ENCODE peak calls at places on chromosomes 7 and 10, in ten cellular contexts. M is lower lobe of right lung, E is GM23338, K is Panc1, F is A549, L is HepG2, R is K562, Q is HCT116, A is RWPE2, I is upper lobe of left lung. Y is an unnamed sample.

GRCh38 chr7:17305387-17306171 is 7.1 kb downstream of the AHR start:
- ATAC-seq in Q (peak), A (no peak), L (no peak), R (no peak), E (no peak), M (no peak), I (no peak), K (peak), F (peak), Y (no peak)

GRCh38 chr10:6635784-6636183 is 55.7 kb upstream of the PRKCQ start:
- ATAC-seq in M (no peak), I (no peak), F (no peak), L (no peak), Q (no peak), E (no peak), K (no peak), A (no peak), R (no peak), Y (no peak)

GRCh38 chr10:89861584-89862287 is 160.3 kb downstream of the KIF20B start:
- ATAC-seq in I (peak), R (no peak), A (peak), F (peak), K (peak), Q (peak), M (peak), E (no peak), L (no peak), Y (no peak)

GRCh38 chr7:17689361-17689760 is 250.9 kb downstream of the SNX13 start:
- ATAC-seq in Q (no peak), E (no peak), M (no peak), I (no peak), R (no peak), L (no peak), F (no peak), K (no peak), A (no peak), Y (no peak)

GRCh38 chr7:157310676-157311185 is 26.1 kb upstream of the DNAJB6 start:
- ATAC-seq in M (no peak), Q (no peak), K (no peak), A (no peak), I (no peak), F (no peak), L (no peak), R (no peak), E (peak), Y (no peak)

GRCh38 chr7:29192811-29193210 is 1.8 kb upstream of the CHN2 start:
- ATAC-seq in Q (no peak), I (no peak), F (no peak), E (no peak), K (no peak), A (no peak), L (no peak), M (no peak), R (no peak), Y (no peak)

GRCh38 chr10:74361678-74362077 is 210.7 kb downstream of the ADK start:
- ATAC-seq in L (no peak), M (no peak), R (no peak), E (no peak), I (no peak), A (no peak), K (no peak), Q (no peak), F (no peak), Y (no peak)

GRCh38 chr10:86594535-86594934 is 59.8 kb upstream of the OPN4 start:
- ATAC-seq in E (no peak), L (no peak), F (peak), I (peak), M (no peak), K (peak), A (peak), R (no peak), Q (no peak), Y (no peak)

GRCh38 chr7:3250725-3251124 is 50.3 kb upstream of the SDK1 start:
- ATAC-seq in R (no peak), A (no peak), M (no peak), E (no peak), Q (no peak), I (no peak), F (no peak), L (no peak), K (no peak), Y (no peak)

DNA sequence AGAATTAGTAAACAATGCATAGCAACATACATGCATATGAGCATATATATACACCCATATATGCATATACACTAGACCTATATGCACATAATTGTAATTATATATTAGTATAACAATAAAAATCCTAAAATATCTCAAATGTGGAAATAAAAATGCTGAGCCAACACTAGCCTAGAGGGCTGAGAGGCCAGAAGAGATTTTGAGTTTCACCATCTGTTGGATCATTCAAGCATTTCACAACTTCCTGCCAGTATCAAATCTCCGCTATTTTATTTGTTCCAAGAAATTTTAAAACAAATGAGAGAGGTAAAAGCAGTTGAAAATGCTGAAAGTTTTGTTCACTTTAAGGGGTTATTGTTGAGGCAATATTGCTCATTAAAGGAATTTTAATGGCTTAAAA is 187.0 kb downstream of the PCDH15 start:
- ATAC-seq in E (no peak), I (no peak), L (no peak), M (no peak), A (no peak), F (no peak), R (no peak), Q (no peak), K (no peak), Y (peak)
- H3K4me3 ChIP-seq in E (no peak), I (no peak), L (no peak), M (no peak), A (no peak), F (no peak), R (no peak), Q (no peak), K (no peak), Y (no peak)

GRCh38 chr7:101245147-101245668 is 327 bp upstream of the FIS1 start:
- ATAC-seq in A (no peak), I (no peak), L (no peak), M (no peak), Q (no peak), K (no peak), E (no peak), F (no peak), R (no peak), Y (no peak)

GRCh38 chr7:101243786-101244384 is 996 bp downstream of the FIS1 start:
- ATAC-seq in F (no peak), R (peak), M (no peak), I (peak), K (no peak), A (no peak), E (peak), L (peak), Q (no peak), Y (no peak)

GRCh38 chr7:101241015-101241363 is 3.4 kb upstream of the CLDN15 start:
- ATAC-seq in E (no peak), R (no peak), L (no peak), Q (no peak), I (no peak), K (no peak), A (no peak), M (no peak), F (no peak), Y (no peak)

GRCh38 chr7:101248276-101248675 is 3.4 kb upstream of the FIS1 start:
- ATAC-seq in M (no peak), A (no peak), K (no peak), R (no peak), F (no peak), I (no peak), Q (no peak), L (no peak), E (no peak), Y (no peak)

DNA sequence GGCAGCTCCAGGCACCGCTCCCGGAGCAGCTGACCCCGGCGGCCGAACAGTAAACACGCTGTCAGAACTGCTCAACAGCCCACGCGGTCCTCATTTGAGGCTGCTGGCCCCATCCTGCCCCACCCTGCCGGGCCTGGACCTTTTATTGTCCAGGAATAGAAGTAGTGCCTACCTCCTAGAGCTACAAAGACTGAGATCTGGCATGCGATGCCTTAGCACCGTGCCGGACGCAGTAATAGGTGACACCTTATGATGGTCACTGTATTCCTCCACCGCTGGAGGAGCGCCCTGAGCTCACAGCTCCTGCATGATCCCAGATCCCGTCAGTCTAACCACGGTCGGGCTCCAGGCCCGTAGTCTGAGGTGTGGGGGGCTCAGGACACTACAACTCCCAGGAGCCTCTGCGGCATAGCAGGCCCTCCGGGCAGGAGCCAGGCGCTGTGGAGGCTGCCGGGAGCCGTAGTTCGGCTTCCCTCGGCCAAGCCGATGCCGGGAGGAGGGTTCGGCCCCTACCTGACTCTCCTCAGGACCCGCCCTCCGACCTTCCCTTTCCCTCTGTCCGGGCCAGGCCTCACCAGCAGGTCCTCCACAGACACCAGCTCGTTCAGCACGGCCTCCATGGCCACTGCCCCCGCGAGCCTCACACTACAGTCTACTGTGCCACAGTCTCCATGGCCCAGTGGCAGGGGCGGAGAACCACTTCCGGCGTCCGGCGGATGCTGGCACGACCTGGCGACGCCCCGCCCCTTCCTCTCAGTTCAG is at the start of gene FIS1:
- ATAC-seq in A (peak), Q (peak), K (peak), M (peak), I (peak), E (peak), F (peak), R (peak), L (peak), Y (peak)
- TF ChIP-seq CTCF in A (peak), Q (peak), K (no peak), M (peak), I (peak), E (no peak), F (peak), R (peak), L (peak), Y (no peak)

GRCh38 chr7:99737726-99738125 is 2.7 kb upstream of the CYP3A7 start:
- ATAC-seq in R (no peak), F (no peak), L (no peak), M (no peak), I (no peak), Q (no peak), K (no peak), A (peak), E (no peak), Y (no peak)

GRCh38 chr7:99733003-99733402 is 2.0 kb downstream of the CYP3A7 start:
- ATAC-seq in F (no peak), E (no peak), K (no peak), Q (no peak), L (peak), I (no peak), R (no peak), A (no peak), M (no peak), Y (no peak)

GRCh38 chr7:99733448-99733847 is 1.5 kb downstream of the CYP3A7 start:
- ATAC-seq in A (no peak), L (peak), I (no peak), M (no peak), E (peak), R (peak), F (peak), K (no peak), Q (peak), Y (no peak)

GRCh38 chr7:99731638-99732374 is 3.2 kb downstream of the CYP3A7 start:
- ATAC-seq in A (no peak), Q (no peak), M (no peak), I (no peak), K (no peak), F (no peak), R (no peak), L (no peak), E (no peak), Y (no peak)

DNA sequence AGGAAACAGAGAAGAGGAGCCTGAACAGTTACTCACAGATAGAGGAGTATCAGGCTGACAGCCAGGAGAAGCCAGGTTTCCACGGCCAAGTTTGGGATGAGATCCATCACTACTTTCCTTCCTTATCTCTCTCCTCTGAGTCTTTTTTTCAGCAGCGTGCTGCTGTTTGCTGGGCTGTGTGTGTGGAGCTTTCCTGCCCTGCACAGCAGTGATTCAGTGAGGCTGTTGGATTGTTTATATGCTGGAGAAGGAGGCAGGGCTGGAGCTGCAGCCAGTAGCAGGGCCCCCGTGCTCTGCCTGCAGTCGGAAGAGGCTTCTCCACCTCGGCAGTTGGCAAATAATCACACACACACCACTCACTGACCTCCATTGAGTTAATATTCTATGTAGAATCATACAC is at the start of gene CYP3A7:
- ATAC-seq in E (no peak), L (no peak), A (no peak), K (no peak), M (no peak), I (no peak), R (no peak), Q (no peak), F (no peak), Y (no peak)
- H3K4me3 ChIP-seq in E (no peak), L (no peak), A (no peak), K (no peak), M (no peak), I (no peak), R (no peak), Q (no peak), F (no peak), Y (no peak)

DNA sequence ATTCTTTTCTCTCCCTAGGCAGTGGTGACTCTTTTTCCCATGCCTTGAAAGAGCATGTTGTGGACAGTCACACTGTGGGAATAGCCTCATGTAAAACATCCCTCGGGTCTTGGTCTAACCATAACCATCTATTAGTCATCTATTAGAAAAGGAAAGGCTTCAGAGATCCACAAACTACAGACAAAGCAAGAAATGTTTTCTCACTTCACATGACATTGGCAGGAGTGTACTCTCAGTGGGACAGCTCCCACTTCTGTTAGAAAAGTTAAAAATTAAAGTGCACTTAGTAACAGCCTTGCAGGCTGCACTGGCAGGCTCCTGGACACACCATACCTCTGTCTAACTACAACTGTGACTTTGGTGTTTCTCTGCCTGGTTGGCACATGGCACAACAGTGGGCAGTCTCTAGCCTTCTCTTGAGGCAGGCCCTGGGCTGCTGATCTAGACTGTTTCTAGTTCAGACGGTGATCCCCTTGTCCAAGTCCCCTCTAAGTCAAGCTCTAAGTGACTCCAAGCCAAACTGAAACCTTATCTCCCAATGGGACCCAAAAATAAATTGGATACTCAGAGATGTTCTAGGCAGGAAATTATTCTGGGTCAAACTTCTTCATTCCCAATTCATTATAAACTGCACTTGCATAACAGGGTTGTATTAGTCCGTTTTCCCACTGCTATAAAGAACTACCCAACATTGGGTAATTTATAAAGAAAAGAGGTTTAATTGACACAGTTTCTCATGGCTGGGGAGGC is 57.9 kb upstream of the ITGB1 start:
- ATAC-seq in R (peak), K (peak), M (no peak), L (peak), Q (no peak), A (peak), F (peak), E (no peak), I (no peak), Y (no peak)
- TF ChIP-seq CTCF in R (no peak), K (no peak), M (no peak), L (peak), Q (no peak), A (no peak), F (no peak), E (no peak), I (no peak), Y (no peak)

DNA sequence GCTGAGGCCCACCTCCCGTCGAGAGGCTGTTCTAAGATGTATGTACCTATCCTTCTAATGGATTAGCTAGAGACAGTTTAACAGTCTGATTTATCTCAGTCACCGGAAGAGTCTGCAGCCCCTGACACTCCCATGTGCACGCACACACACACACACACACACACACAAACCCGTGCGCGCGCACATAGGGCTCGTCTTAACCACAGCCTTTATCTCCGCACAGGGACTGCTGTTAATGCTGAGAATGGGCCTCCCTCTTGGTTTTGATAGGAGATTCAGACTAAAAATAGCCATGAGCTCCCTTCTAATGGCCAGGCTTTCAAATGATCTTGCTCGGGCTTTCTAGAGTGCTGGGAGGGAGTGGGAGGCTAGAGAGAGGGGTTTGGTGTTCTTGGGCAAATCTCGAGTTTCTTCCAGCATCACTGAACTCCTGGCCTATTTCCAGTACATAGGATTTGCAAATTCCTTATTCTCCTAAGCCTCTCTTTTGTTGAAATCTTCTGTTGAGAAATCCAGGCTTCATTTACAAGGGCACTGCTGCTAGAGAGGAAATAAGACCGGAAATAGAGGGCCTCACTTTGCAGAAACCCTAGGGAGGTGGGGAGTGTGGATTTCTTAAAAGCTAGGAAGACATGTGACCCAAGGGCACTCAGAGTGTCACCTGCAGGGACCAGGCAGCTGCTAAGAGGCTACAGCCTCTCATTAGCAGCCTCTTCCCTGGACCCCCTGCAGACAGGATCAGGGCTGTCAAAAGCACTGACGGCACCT is 2.4 kb downstream of the TMEM72 start:
- ATAC-seq in F (no peak), M (no peak), A (no peak), Q (no peak), R (peak), I (no peak), E (no peak), L (no peak), K (no peak), Y (peak)
- H3K4me3 ChIP-seq in F (no peak), M (no peak), A (no peak), Q (no peak), R (no peak), I (no peak), E (no peak), L (no peak), K (no peak), Y (no peak)

GRCh38 chr7:16178585-16178984 is 242.8 kb downstream of the CRPPA start:
- ATAC-seq in K (no peak), M (no peak), I (no peak), Q (no peak), E (no peak), F (no peak), A (no peak), R (no peak), L (no peak), Y (no peak)
- TF ChIP-seq CTCF in K (no peak), M (no peak), I (no peak), Q (no peak), E (no peak), F (no peak), A (no peak), R (no peak), L (no peak), Y (no peak)

DNA sequence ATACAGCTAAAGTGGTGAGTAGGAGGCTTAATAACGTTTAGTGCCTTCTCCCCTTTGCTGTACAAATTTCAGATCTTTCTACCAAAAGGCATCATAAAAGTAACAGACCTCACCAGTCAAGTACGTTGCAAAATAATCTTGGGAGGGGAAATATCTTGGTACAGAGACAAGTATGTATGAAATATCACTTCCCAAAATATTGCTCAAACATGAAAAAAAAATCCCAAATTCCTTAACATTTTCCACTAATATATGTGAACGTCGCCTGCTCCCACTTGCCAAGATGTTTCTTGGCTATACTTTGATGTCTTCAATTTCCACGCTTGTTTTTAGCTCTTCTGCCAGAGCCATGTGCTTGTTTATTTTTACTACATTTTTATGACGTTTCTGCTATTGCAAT is 223.5 kb downstream of the PLXNA4 start:
- ATAC-seq in L (no peak), I (peak), K (no peak), E (no peak), M (peak), R (no peak), Q (no peak), A (no peak), F (no peak), Y (peak)
- H3K4me3 ChIP-seq in L (no peak), I (no peak), K (no peak), E (no peak), M (no peak), R (no peak), Q (no peak), A (no peak), F (no peak), Y (no peak)

GRCh38 chr10:80165173-80165572 is 32.6 kb downstream of the PLAC9 start:
- ATAC-seq in Q (peak), E (no peak), K (peak), I (no peak), F (peak), R (peak), M (no peak), A (peak), L (peak), Y (no peak)
- TF ChIP-seq CTCF in Q (no peak), E (no peak), K (no peak), I (no peak), F (no peak), R (peak), M (no peak), A (peak), L (no peak), Y (no peak)

DNA sequence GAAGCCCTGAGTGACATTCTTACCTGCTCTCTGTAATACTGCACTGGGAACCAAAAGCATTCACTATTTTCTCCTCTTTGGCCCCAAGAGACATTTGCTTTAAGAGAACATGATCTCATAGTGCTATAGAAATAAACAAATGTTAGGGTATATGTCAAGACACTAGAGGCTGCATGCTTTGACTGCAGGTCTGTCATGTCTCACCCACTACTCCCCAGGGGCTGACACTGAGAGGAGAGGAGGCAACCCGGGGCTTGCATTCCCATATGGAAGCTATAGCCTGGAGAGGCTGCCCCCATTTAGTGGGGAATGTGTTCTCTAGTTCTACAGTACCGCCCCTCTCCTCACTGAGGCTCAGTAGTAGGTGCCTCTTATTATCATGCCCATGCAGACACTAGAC is 5.0 kb upstream of the SLF2 start:
- ATAC-seq in I (no peak), F (no peak), M (no peak), L (no peak), K (no peak), E (no peak), Q (no peak), A (no peak), R (no peak), Y (no peak)
- H3K4me3 ChIP-seq in I (no peak), F (no peak), M (no peak), L (no peak), K (no peak), E (no peak), Q (no peak), A (no peak), R (no peak), Y (no peak)

Y was measured in gastroesophageal sphincter.